ENCODE peak calls at places on chromosome 9, in five cellular contexts. One of them, this sample, is unnamed.

GRCh38 chr9:90421786-90422185 is 220.8 kb downstream of the DIRAS2 start:
- DNase-seq in prostate gland: no peak
- DNase-seq in psoas muscle: no peak
- DNase-seq in lower lobe of right lung: no peak
- DNase-seq in endothelial cell of umbilical vein: no peak
- DNase-seq in this sample: no peak

GRCh38 chr9:77764894-77765780 is 117.0 kb upstream of the GNA14 start:
- DNase-seq in lower lobe of right lung: no peak
- DNase-seq in endothelial cell of umbilical vein: peak
- DNase-seq in prostate gland: no peak
- DNase-seq in psoas muscle: no peak
- DNase-seq in this sample: no peak

GRCh38 chr9:21875893-21876292 is 73.5 kb downstream of the MTAP start:
- DNase-seq in psoas muscle: no peak
- DNase-seq in lower lobe of right lung: no peak
- DNase-seq in prostate gland: no peak
- DNase-seq in endothelial cell of umbilical vein: no peak
- DNase-seq in this sample: no peak

GRCh38 chr9:93673271-93673843 is 97.0 kb downstream of the PHF2 start:
- DNase-seq in prostate gland: no peak
- DNase-seq in psoas muscle: peak
- DNase-seq in lower lobe of right lung: no peak
- DNase-seq in endothelial cell of umbilical vein: no peak
- DNase-seq in this sample: no peak

GRCh38 chr9:128905964-128906363 is 14.8 kb upstream of the PHYHD1 start:
- DNase-seq in lower lobe of right lung: no peak
- DNase-seq in psoas muscle: no peak
- DNase-seq in endothelial cell of umbilical vein: no peak
- DNase-seq in prostate gland: no peak
- DNase-seq in this sample: no peak

GRCh38 chr9:19934301-19934868 is 145.5 kb upstream of the SLC24A2 start:
- DNase-seq in prostate gland: no peak
- DNase-seq in psoas muscle: peak
- DNase-seq in lower lobe of right lung: no peak
- DNase-seq in endothelial cell of umbilical vein: peak
- DNase-seq in this sample: no peak

GRCh38 chr9:120985759-120986353 is 59.3 kb upstream of the TRAF1 start:
- DNase-seq in prostate gland: peak
- DNase-seq in endothelial cell of umbilical vein: peak
- DNase-seq in lower lobe of right lung: no peak
- DNase-seq in psoas muscle: no peak
- DNase-seq in this sample: peak

GRCh38 chr9:89000973-89001916 is 10.0 kb downstream of the S1PR3 start:
- DNase-seq in lower lobe of right lung: peak
- DNase-seq in endothelial cell of umbilical vein: peak
- DNase-seq in prostate gland: peak
- DNase-seq in psoas muscle: peak
- DNase-seq in this sample: peak

GRCh38 chr9:92257327-92257726 is 36.2 kb downstream of the IARS1 start:
- DNase-seq in endothelial cell of umbilical vein: no peak
- DNase-seq in psoas muscle: no peak
- DNase-seq in lower lobe of right lung: no peak
- DNase-seq in prostate gland: no peak
- DNase-seq in this sample: no peak

GRCh38 chr9:113215142-113215541 is 5.9 kb downstream of the FKBP15 start:
- DNase-seq in psoas muscle: no peak
- DNase-seq in prostate gland: no peak
- DNase-seq in lower lobe of right lung: no peak
- DNase-seq in endothelial cell of umbilical vein: peak
- DNase-seq in this sample: peak

GRCh38 chr9:98280574-98280973 is 25.1 kb upstream of the TBC1D2 start:
- DNase-seq in psoas muscle: no peak
- DNase-seq in endothelial cell of umbilical vein: no peak
- DNase-seq in prostate gland: no peak
- DNase-seq in lower lobe of right lung: no peak
- DNase-seq in this sample: no peak

GRCh38 chr9:136686794-136687711 is at the start of gene AGPAT2:
- DNase-seq in endothelial cell of umbilical vein: peak
- DNase-seq in psoas muscle: peak
- DNase-seq in prostate gland: peak
- DNase-seq in lower lobe of right lung: peak
- DNase-seq in this sample: peak

GRCh38 chr9:15104826-15105420 is 194.7 kb upstream of the FREM1 start:
- DNase-seq in endothelial cell of umbilical vein: peak
- DNase-seq in prostate gland: peak
- DNase-seq in lower lobe of right lung: no peak
- DNase-seq in psoas muscle: no peak
- DNase-seq in this sample: peak

GRCh38 chr9:126587187-126588185 is 26.2 kb upstream of the LMX1B start:
- DNase-seq in lower lobe of right lung: peak
- DNase-seq in psoas muscle: no peak
- DNase-seq in prostate gland: no peak
- DNase-seq in endothelial cell of umbilical vein: peak
- DNase-seq in this sample: no peak

GRCh38 chr9:113737414-113738271 is 138.5 kb upstream of the ZNF618 start:
- DNase-seq in lower lobe of right lung: no peak
- DNase-seq in psoas muscle: no peak
- DNase-seq in prostate gland: peak
- DNase-seq in endothelial cell of umbilical vein: peak
- DNase-seq in this sample: peak

GRCh38 chr9:109331353-109331752 is 10.5 kb upstream of the EPB41L4B start:
- DNase-seq in psoas muscle: no peak
- DNase-seq in prostate gland: peak
- DNase-seq in lower lobe of right lung: peak
- DNase-seq in endothelial cell of umbilical vein: no peak
- DNase-seq in this sample: peak

GRCh38 chr9:89793551-89793950 is 188.7 kb downstream of the GADD45G start:
- DNase-seq in prostate gland: no peak
- DNase-seq in lower lobe of right lung: peak
- DNase-seq in endothelial cell of umbilical vein: no peak
- DNase-seq in psoas muscle: peak
- DNase-seq in this sample: no peak

GRCh38 chr9:22645893-22646292 is 199.3 kb downstream of the DMRTA1 start:
- DNase-seq in psoas muscle: no peak
- DNase-seq in endothelial cell of umbilical vein: no peak
- DNase-seq in prostate gland: no peak
- DNase-seq in lower lobe of right lung: no peak
- DNase-seq in this sample: peak

GRCh38 chr9:85605905-85606304 is 135.8 kb downstream of the AGTPBP1 start:
- DNase-seq in prostate gland: no peak
- DNase-seq in psoas muscle: no peak
- DNase-seq in endothelial cell of umbilical vein: no peak
- DNase-seq in lower lobe of right lung: no peak
- DNase-seq in this sample: no peak

GRCh38 chr9:128656416-128657343 is at the start of gene DYNC2I2:
- DNase-seq in lower lobe of right lung: peak
- DNase-seq in psoas muscle: peak
- DNase-seq in endothelial cell of umbilical vein: peak
- DNase-seq in prostate gland: peak
- DNase-seq in this sample: peak

GRCh38 chr9:37650873-37651768 is at the start of gene FRMPD1:
- DNase-seq in prostate gland: peak
- DNase-seq in lower lobe of right lung: peak
- DNase-seq in endothelial cell of umbilical vein: peak
- DNase-seq in psoas muscle: peak
- DNase-seq in this sample: peak

GRCh38 chr9:72954431-72955420 is 1.9 kb upstream of the ALDH1A1 start:
- DNase-seq in prostate gland: no peak
- DNase-seq in endothelial cell of umbilical vein: no peak
- DNase-seq in lower lobe of right lung: no peak
- DNase-seq in psoas muscle: peak
- DNase-seq in this sample: no peak

GRCh38 chr9:72958485-72959266 is 5.8 kb upstream of the ALDH1A1 start:
- DNase-seq in lower lobe of right lung: no peak
- DNase-seq in psoas muscle: peak
- DNase-seq in endothelial cell of umbilical vein: no peak
- DNase-seq in prostate gland: no peak
- DNase-seq in this sample: no peak

GRCh38 chr9:72960446-72960845 is 7.6 kb upstream of the ALDH1A1 start:
- DNase-seq in prostate gland: no peak
- DNase-seq in psoas muscle: no peak
- DNase-seq in endothelial cell of umbilical vein: no peak
- DNase-seq in lower lobe of right lung: no peak
- DNase-seq in this sample: peak
- TF ChIP-seq CTCF in prostate gland: no peak
- TF ChIP-seq CTCF in psoas muscle: no peak
- TF ChIP-seq CTCF in endothelial cell of umbilical vein: no peak
- TF ChIP-seq CTCF in lower lobe of right lung: no peak
- TF ChIP-seq CTCF in this sample: no peak

GRCh38 chr9:134328841-134329575 is 2.8 kb downstream of the RXRA start:
- DNase-seq in prostate gland: peak
- DNase-seq in lower lobe of right lung: peak
- DNase-seq in psoas muscle: peak
- DNase-seq in endothelial cell of umbilical vein: no peak
- DNase-seq in this sample: peak
- H3K27ac ChIP-seq in prostate gland: peak
- H3K27ac ChIP-seq in lower lobe of right lung: peak
- H3K27ac ChIP-seq in psoas muscle: peak
- H3K27ac ChIP-seq in endothelial cell of umbilical vein: peak
- H3K27ac ChIP-seq in this sample: peak

DNA sequence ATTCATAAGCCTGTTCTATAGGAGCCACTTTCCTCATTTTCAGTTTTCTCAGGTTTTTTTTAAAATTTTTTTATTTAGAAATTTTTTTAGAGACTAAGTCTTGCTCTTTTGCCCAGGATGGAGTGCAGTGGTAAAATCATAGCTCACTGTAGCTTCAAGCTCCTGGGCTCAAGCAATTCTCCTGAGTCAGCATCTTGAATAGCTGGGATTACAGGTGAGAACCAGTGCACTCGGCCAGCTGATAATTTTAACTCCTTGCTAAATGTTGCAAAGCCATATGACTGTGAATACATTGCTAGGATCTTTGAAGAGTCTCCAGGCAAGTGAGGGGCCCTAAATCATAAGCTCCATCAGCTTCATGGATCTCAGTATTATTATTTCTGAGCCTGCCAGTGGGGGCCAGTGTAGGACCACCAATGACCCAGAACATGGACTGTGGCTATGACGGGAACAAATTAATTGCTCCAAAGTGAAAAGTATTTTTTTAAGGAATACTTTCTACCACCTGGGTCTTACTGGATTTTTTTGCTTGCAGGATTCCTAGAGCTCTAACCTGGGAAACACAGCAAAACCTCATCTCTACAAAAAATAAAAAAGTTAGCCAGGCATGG is 5.7 kb upstream of the GAPVD1 start:
- DNase-seq in prostate gland: peak
- DNase-seq in endothelial cell of umbilical vein: no peak
- DNase-seq in psoas muscle: no peak
- DNase-seq in lower lobe of right lung: no peak
- DNase-seq in this sample: no peak
- TF ChIP-seq CTCF in prostate gland: peak
- TF ChIP-seq CTCF in endothelial cell of umbilical vein: peak
- TF ChIP-seq CTCF in psoas muscle: peak
- TF ChIP-seq CTCF in lower lobe of right lung: peak
- TF ChIP-seq CTCF in this sample: peak

GRCh38 chr9:33256236-33256635 is 8.3 kb downstream of the BAG1 start:
- DNase-seq in lower lobe of right lung: no peak
- DNase-seq in psoas muscle: no peak
- DNase-seq in prostate gland: no peak
- DNase-seq in endothelial cell of umbilical vein: no peak
- DNase-seq in this sample: no peak

GRCh38 chr9:33254211-33254610 is 10.3 kb downstream of the BAG1 start:
- DNase-seq in psoas muscle: no peak
- DNase-seq in endothelial cell of umbilical vein: no peak
- DNase-seq in prostate gland: no peak
- DNase-seq in lower lobe of right lung: no peak
- DNase-seq in this sample: no peak

GRCh38 chr9:33255006-33255405 is 9.5 kb downstream of the BAG1 start:
- DNase-seq in endothelial cell of umbilical vein: no peak
- DNase-seq in lower lobe of right lung: no peak
- DNase-seq in prostate gland: no peak
- DNase-seq in psoas muscle: no peak
- DNase-seq in this sample: no peak

GRCh38 chr9:33257276-33257675 is 7.2 kb downstream of the BAG1 start:
- DNase-seq in psoas muscle: no peak
- DNase-seq in endothelial cell of umbilical vein: no peak
- DNase-seq in lower lobe of right lung: no peak
- DNase-seq in prostate gland: no peak
- DNase-seq in this sample: no peak

DNA sequence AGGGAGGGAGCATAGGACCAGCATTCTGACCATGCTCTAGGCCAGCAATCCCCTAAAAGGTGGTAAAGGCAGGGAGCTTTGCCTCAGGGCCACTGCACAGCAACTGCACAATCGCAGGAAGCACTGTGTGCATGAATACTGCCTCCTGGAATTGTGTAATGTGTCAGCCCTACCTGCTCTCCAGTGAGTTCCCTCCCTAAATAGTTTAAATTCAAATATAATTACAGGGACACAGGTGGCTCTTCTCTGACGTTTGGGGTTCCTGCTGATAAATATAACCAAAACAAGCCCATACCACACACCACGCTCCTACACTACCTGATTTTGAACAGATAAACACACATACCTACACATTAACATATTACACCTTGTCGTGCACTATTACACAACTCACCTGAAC is 9.0 kb downstream of the BAG1 start:
- DNase-seq in prostate gland: no peak
- DNase-seq in endothelial cell of umbilical vein: no peak
- DNase-seq in psoas muscle: no peak
- DNase-seq in lower lobe of right lung: no peak
- DNase-seq in this sample: no peak
- H3K27ac ChIP-seq in prostate gland: no peak
- H3K27ac ChIP-seq in endothelial cell of umbilical vein: no peak
- H3K27ac ChIP-seq in psoas muscle: peak
- H3K27ac ChIP-seq in lower lobe of right lung: no peak
- H3K27ac ChIP-seq in this sample: peak